ENCODE peak calls at places on chromosomes 7 and 10, in nine cellular contexts. One of them, this sample, is unnamed.

GRCh38 chr10:82288461-82288881 is 413.5 kb downstream of the NRG3 start:
- DNase-seq in astrocyte of the hippocampus: peak
- DNase-seq in BE2C: no peak
- DNase-seq in central memory CD4-positive, alpha-beta T cell: no peak
- DNase-seq in activated CD8-positive, alpha-beta T cell treated with anti-CD3 and anti-CD28 coated beads, Interleukin-2, amount 10 ng/mL, durations not matched to agents 7 days and 5 days: no peak
- DNase-seq in HepG2: no peak
- DNase-seq in glutamatergic neuron: no peak
- DNase-seq in NCI-H1105 treated with DMSO at 0.1 percent for 48 hours: no peak
- DNase-seq in AG09319: no peak
- DNase-seq in this sample: no peak

GRCh38 chr7:27128776-27129728 is 1.5 kb downstream of the HOXA4 start:
- DNase-seq in astrocyte of the hippocampus: no peak
- DNase-seq in BE2C: no peak
- DNase-seq in central memory CD4-positive, alpha-beta T cell: no peak
- DNase-seq in activated CD8-positive, alpha-beta T cell treated with anti-CD3 and anti-CD28 coated beads, Interleukin-2, amount 10 ng/mL, durations not matched to agents 7 days and 5 days: no peak
- DNase-seq in HepG2: no peak
- DNase-seq in glutamatergic neuron: no peak
- DNase-seq in NCI-H1105 treated with DMSO at 0.1 percent for 48 hours: no peak
- DNase-seq in AG09319: no peak
- DNase-seq in this sample: no peak

GRCh38 chr10:30172096-30172495 is 112.7 kb upstream of the JCAD start:
- DNase-seq in astrocyte of the hippocampus: no peak
- DNase-seq in BE2C: no peak
- DNase-seq in central memory CD4-positive, alpha-beta T cell: no peak
- DNase-seq in activated CD8-positive, alpha-beta T cell treated with anti-CD3 and anti-CD28 coated beads, Interleukin-2, amount 10 ng/mL, durations not matched to agents 7 days and 5 days: no peak
- DNase-seq in HepG2: no peak
- DNase-seq in glutamatergic neuron: no peak
- DNase-seq in NCI-H1105 treated with DMSO at 0.1 percent for 48 hours: no peak
- DNase-seq in AG09319: no peak
- DNase-seq in this sample: no peak

GRCh38 chr10:50992972-50993766 is 81.1 kb upstream of the PRKG1 start:
- DNase-seq in astrocyte of the hippocampus: no peak
- DNase-seq in BE2C: no peak
- DNase-seq in central memory CD4-positive, alpha-beta T cell: no peak
- DNase-seq in activated CD8-positive, alpha-beta T cell treated with anti-CD3 and anti-CD28 coated beads, Interleukin-2, amount 10 ng/mL, durations not matched to agents 7 days and 5 days: no peak
- DNase-seq in HepG2: no peak
- DNase-seq in glutamatergic neuron: peak
- DNase-seq in NCI-H1105 treated with DMSO at 0.1 percent for 48 hours: no peak
- DNase-seq in AG09319: peak
- DNase-seq in this sample: no peak

GRCh38 chr10:33139191-33139646 is 181.2 kb upstream of the ITGB1 start:
- DNase-seq in astrocyte of the hippocampus: no peak
- DNase-seq in BE2C: no peak
- DNase-seq in central memory CD4-positive, alpha-beta T cell: peak
- DNase-seq in activated CD8-positive, alpha-beta T cell treated with anti-CD3 and anti-CD28 coated beads, Interleukin-2, amount 10 ng/mL, durations not matched to agents 7 days and 5 days: peak
- DNase-seq in HepG2: no peak
- DNase-seq in glutamatergic neuron: no peak
- DNase-seq in NCI-H1105 treated with DMSO at 0.1 percent for 48 hours: no peak
- DNase-seq in AG09319: no peak
- DNase-seq in this sample: peak

GRCh38 chr10:68231106-68231901 is 609 bp downstream of the ATOH7 start:
- DNase-seq in astrocyte of the hippocampus: peak
- DNase-seq in BE2C: peak
- DNase-seq in central memory CD4-positive, alpha-beta T cell: no peak
- DNase-seq in activated CD8-positive, alpha-beta T cell treated with anti-CD3 and anti-CD28 coated beads, Interleukin-2, amount 10 ng/mL, durations not matched to agents 7 days and 5 days: peak
- DNase-seq in HepG2: peak
- DNase-seq in glutamatergic neuron: peak
- DNase-seq in NCI-H1105 treated with DMSO at 0.1 percent for 48 hours: peak
- DNase-seq in AG09319: no peak
- DNase-seq in this sample: peak

GRCh38 chr10:2067015-2067414 is 329.7 kb upstream of the ADARB2 start:
- DNase-seq in astrocyte of the hippocampus: no peak
- DNase-seq in BE2C: no peak
- DNase-seq in central memory CD4-positive, alpha-beta T cell: no peak
- DNase-seq in activated CD8-positive, alpha-beta T cell treated with anti-CD3 and anti-CD28 coated beads, Interleukin-2, amount 10 ng/mL, durations not matched to agents 7 days and 5 days: no peak
- DNase-seq in HepG2: no peak
- DNase-seq in glutamatergic neuron: no peak
- DNase-seq in NCI-H1105 treated with DMSO at 0.1 percent for 48 hours: no peak
- DNase-seq in AG09319: no peak
- DNase-seq in this sample: peak

GRCh38 chr7:12827219-12827821 is 139.9 kb downstream of the ARL4A start:
- DNase-seq in astrocyte of the hippocampus: peak
- DNase-seq in BE2C: no peak
- DNase-seq in central memory CD4-positive, alpha-beta T cell: no peak
- DNase-seq in activated CD8-positive, alpha-beta T cell treated with anti-CD3 and anti-CD28 coated beads, Interleukin-2, amount 10 ng/mL, durations not matched to agents 7 days and 5 days: no peak
- DNase-seq in HepG2: no peak
- DNase-seq in glutamatergic neuron: no peak
- DNase-seq in NCI-H1105 treated with DMSO at 0.1 percent for 48 hours: no peak
- DNase-seq in AG09319: no peak
- DNase-seq in this sample: no peak

GRCh38 chr7:87206361-87206760 is 13.2 kb downstream of the TMEM243 start:
- DNase-seq in astrocyte of the hippocampus: no peak
- DNase-seq in BE2C: no peak
- DNase-seq in central memory CD4-positive, alpha-beta T cell: no peak
- DNase-seq in activated CD8-positive, alpha-beta T cell treated with anti-CD3 and anti-CD28 coated beads, Interleukin-2, amount 10 ng/mL, durations not matched to agents 7 days and 5 days: no peak
- DNase-seq in HepG2: peak
- DNase-seq in glutamatergic neuron: no peak
- DNase-seq in NCI-H1105 treated with DMSO at 0.1 percent for 48 hours: no peak
- DNase-seq in AG09319: no peak
- DNase-seq in this sample: no peak

GRCh38 chr7:67502929-67503328 is 506.3 kb downstream of the TYW1 start:
- DNase-seq in astrocyte of the hippocampus: no peak
- DNase-seq in BE2C: no peak
- DNase-seq in central memory CD4-positive, alpha-beta T cell: no peak
- DNase-seq in activated CD8-positive, alpha-beta T cell treated with anti-CD3 and anti-CD28 coated beads, Interleukin-2, amount 10 ng/mL, durations not matched to agents 7 days and 5 days: no peak
- DNase-seq in HepG2: no peak
- DNase-seq in glutamatergic neuron: no peak
- DNase-seq in NCI-H1105 treated with DMSO at 0.1 percent for 48 hours: no peak
- DNase-seq in AG09319: no peak
- DNase-seq in this sample: no peak

GRCh38 chr7:105677803-105678583 is 96.7 kb upstream of the EFCAB10 start:
- DNase-seq in astrocyte of the hippocampus: no peak
- DNase-seq in BE2C: no peak
- DNase-seq in central memory CD4-positive, alpha-beta T cell: peak
- DNase-seq in activated CD8-positive, alpha-beta T cell treated with anti-CD3 and anti-CD28 coated beads, Interleukin-2, amount 10 ng/mL, durations not matched to agents 7 days and 5 days: peak
- DNase-seq in HepG2: no peak
- DNase-seq in glutamatergic neuron: no peak
- DNase-seq in NCI-H1105 treated with DMSO at 0.1 percent for 48 hours: no peak
- DNase-seq in AG09319: no peak
- DNase-seq in this sample: peak

GRCh38 chr7:107057474-107057833 is 12.9 kb downstream of the PRKAR2B start:
- DNase-seq in astrocyte of the hippocampus: no peak
- DNase-seq in BE2C: no peak
- DNase-seq in central memory CD4-positive, alpha-beta T cell: no peak
- DNase-seq in activated CD8-positive, alpha-beta T cell treated with anti-CD3 and anti-CD28 coated beads, Interleukin-2, amount 10 ng/mL, durations not matched to agents 7 days and 5 days: no peak
- DNase-seq in HepG2: no peak
- DNase-seq in glutamatergic neuron: no peak
- DNase-seq in NCI-H1105 treated with DMSO at 0.1 percent for 48 hours: no peak
- DNase-seq in AG09319: no peak
- DNase-seq in this sample: no peak

GRCh38 chr7:105874055-105874454 is 2.3 kb downstream of the ATXN7L1 start:
- DNase-seq in astrocyte of the hippocampus: no peak
- DNase-seq in BE2C: no peak
- DNase-seq in central memory CD4-positive, alpha-beta T cell: no peak
- DNase-seq in activated CD8-positive, alpha-beta T cell treated with anti-CD3 and anti-CD28 coated beads, Interleukin-2, amount 10 ng/mL, durations not matched to agents 7 days and 5 days: no peak
- DNase-seq in HepG2: no peak
- DNase-seq in glutamatergic neuron: no peak
- DNase-seq in NCI-H1105 treated with DMSO at 0.1 percent for 48 hours: no peak
- DNase-seq in AG09319: no peak
- DNase-seq in this sample: no peak

This sample was measured in activated CD4-positive, alpha-beta T cell treated with anti-CD3 and anti-CD28 coated beads, Interleukin-2, amount 10 ng/mL, durations not matched to agents 24 days and 14 days.